ENCODE peak calls at places on chromosomes 2 and 18, in six cellular contexts. One of them, this sample, is unnamed.

GRCh38 chr2:170344663-170345099 is 166.7 kb downstream of the MYO3B start:
- DNase-seq in NCI-H345: no peak
- DNase-seq in IMR-90: no peak
- DNase-seq in NCI-H774: no peak
- DNase-seq in NCI-H524 treated with DMSO at 0.1 percent for 48 hours: no peak
- DNase-seq in activated CD4-positive, alpha-beta T cell treated with anti-CD3 and anti-CD28 coated beads, Interleukin-2, amount 50 U/mL, for 4 hours: no peak
- DNase-seq in this sample: no peak

GRCh38 chr2:64645014-64645418 is 8.7 kb downstream of the SERTAD2 start:
- DNase-seq in NCI-H774: no peak
- DNase-seq in NCI-H345: peak
- DNase-seq in IMR-90: peak
- DNase-seq in NCI-H524 treated with DMSO at 0.1 percent for 48 hours: peak
- DNase-seq in activated CD4-positive, alpha-beta T cell treated with anti-CD3 and anti-CD28 coated beads, Interleukin-2, amount 50 U/mL, for 4 hours: no peak
- DNase-seq in this sample: peak

GRCh38 chr18:80154293-80154692 is 45.2 kb downstream of the ADNP2 start:
- DNase-seq in NCI-H524 treated with DMSO at 0.1 percent for 48 hours: no peak
- DNase-seq in activated CD4-positive, alpha-beta T cell treated with anti-CD3 and anti-CD28 coated beads, Interleukin-2, amount 50 U/mL, for 4 hours: peak
- DNase-seq in NCI-H774: no peak
- DNase-seq in NCI-H345: no peak
- DNase-seq in IMR-90: peak
- DNase-seq in this sample: peak

GRCh38 chr2:100262555-100263320 is 59.6 kb downstream of the LONRF2 start:
- DNase-seq in activated CD4-positive, alpha-beta T cell treated with anti-CD3 and anti-CD28 coated beads, Interleukin-2, amount 50 U/mL, for 4 hours: peak
- DNase-seq in IMR-90: peak
- DNase-seq in NCI-H345: peak
- DNase-seq in NCI-H524 treated with DMSO at 0.1 percent for 48 hours: no peak
- DNase-seq in NCI-H774: peak
- DNase-seq in this sample: peak

GRCh38 chr2:174931724-174932123 is 73.5 kb downstream of the CHN1 start:
- DNase-seq in NCI-H774: no peak
- DNase-seq in NCI-H524 treated with DMSO at 0.1 percent for 48 hours: no peak
- DNase-seq in IMR-90: peak
- DNase-seq in activated CD4-positive, alpha-beta T cell treated with anti-CD3 and anti-CD28 coated beads, Interleukin-2, amount 50 U/mL, for 4 hours: no peak
- DNase-seq in NCI-H345: no peak
- DNase-seq in this sample: no peak

GRCh38 chr18:50011813-50012445 is 183.0 kb downstream of the MYO5B start:
- DNase-seq in NCI-H345: no peak
- DNase-seq in NCI-H774: no peak
- DNase-seq in activated CD4-positive, alpha-beta T cell treated with anti-CD3 and anti-CD28 coated beads, Interleukin-2, amount 50 U/mL, for 4 hours: no peak
- DNase-seq in IMR-90: peak
- DNase-seq in NCI-H524 treated with DMSO at 0.1 percent for 48 hours: no peak
- DNase-seq in this sample: no peak

GRCh38 chr2:20468549-20469500 is 22.0 kb downstream of the RHOB start:
- DNase-seq in NCI-H774: no peak
- DNase-seq in NCI-H524 treated with DMSO at 0.1 percent for 48 hours: no peak
- DNase-seq in activated CD4-positive, alpha-beta T cell treated with anti-CD3 and anti-CD28 coated beads, Interleukin-2, amount 50 U/mL, for 4 hours: no peak
- DNase-seq in NCI-H345: no peak
- DNase-seq in IMR-90: no peak
- DNase-seq in this sample: no peak

GRCh38 chr2:136384541-136385303 is 266.8 kb upstream of the CXCR4 start:
- DNase-seq in IMR-90: peak
- DNase-seq in activated CD4-positive, alpha-beta T cell treated with anti-CD3 and anti-CD28 coated beads, Interleukin-2, amount 50 U/mL, for 4 hours: peak
- DNase-seq in NCI-H524 treated with DMSO at 0.1 percent for 48 hours: peak
- DNase-seq in NCI-H345: peak
- DNase-seq in NCI-H774: peak
- DNase-seq in this sample: peak

GRCh38 chr2:102114290-102114721 is 28.2 kb upstream of the IL1R1 start:
- DNase-seq in NCI-H524 treated with DMSO at 0.1 percent for 48 hours: no peak
- DNase-seq in NCI-H345: no peak
- DNase-seq in activated CD4-positive, alpha-beta T cell treated with anti-CD3 and anti-CD28 coated beads, Interleukin-2, amount 50 U/mL, for 4 hours: no peak
- DNase-seq in IMR-90: peak
- DNase-seq in NCI-H774: no peak
- DNase-seq in this sample: no peak

GRCh38 chr18:38718365-38718901 is 1152.8 kb upstream of the CELF4 start:
- DNase-seq in NCI-H524 treated with DMSO at 0.1 percent for 48 hours: no peak
- DNase-seq in activated CD4-positive, alpha-beta T cell treated with anti-CD3 and anti-CD28 coated beads, Interleukin-2, amount 50 U/mL, for 4 hours: no peak
- DNase-seq in NCI-H345: no peak
- DNase-seq in IMR-90: no peak
- DNase-seq in NCI-H774: no peak
- DNase-seq in this sample: no peak

GRCh38 chr2:73730810-73731209 is 6.3 kb downstream of the TPRKB start:
- DNase-seq in IMR-90: no peak
- DNase-seq in NCI-H774: no peak
- DNase-seq in activated CD4-positive, alpha-beta T cell treated with anti-CD3 and anti-CD28 coated beads, Interleukin-2, amount 50 U/mL, for 4 hours: no peak
- DNase-seq in NCI-H345: no peak
- DNase-seq in NCI-H524 treated with DMSO at 0.1 percent for 48 hours: no peak
- DNase-seq in this sample: no peak

GRCh38 chr2:168137510-168138180 is 109.8 kb downstream of the STK39 start:
- DNase-seq in NCI-H345: no peak
- DNase-seq in activated CD4-positive, alpha-beta T cell treated with anti-CD3 and anti-CD28 coated beads, Interleukin-2, amount 50 U/mL, for 4 hours: no peak
- DNase-seq in NCI-H524 treated with DMSO at 0.1 percent for 48 hours: no peak
- DNase-seq in NCI-H774: no peak
- DNase-seq in IMR-90: no peak
- DNase-seq in this sample: no peak

GRCh38 chr2:149732001-149732685 is 144.6 kb upstream of the MMADHC start:
- DNase-seq in NCI-H774: no peak
- DNase-seq in NCI-H524 treated with DMSO at 0.1 percent for 48 hours: no peak
- DNase-seq in NCI-H345: peak
- DNase-seq in activated CD4-positive, alpha-beta T cell treated with anti-CD3 and anti-CD28 coated beads, Interleukin-2, amount 50 U/mL, for 4 hours: no peak
- DNase-seq in IMR-90: peak
- DNase-seq in this sample: no peak

GRCh38 chr2:180572346-180572745 is 408.1 kb upstream of the UBE2E3 start:
- DNase-seq in activated CD4-positive, alpha-beta T cell treated with anti-CD3 and anti-CD28 coated beads, Interleukin-2, amount 50 U/mL, for 4 hours: no peak
- DNase-seq in NCI-H774: no peak
- DNase-seq in NCI-H524 treated with DMSO at 0.1 percent for 48 hours: no peak
- DNase-seq in IMR-90: peak
- DNase-seq in NCI-H345: no peak
- DNase-seq in this sample: no peak

GRCh38 chr18:53004798-53005197 is 664.8 kb downstream of the DCC start:
- DNase-seq in activated CD4-positive, alpha-beta T cell treated with anti-CD3 and anti-CD28 coated beads, Interleukin-2, amount 50 U/mL, for 4 hours: no peak
- DNase-seq in NCI-H524 treated with DMSO at 0.1 percent for 48 hours: peak
- DNase-seq in IMR-90: no peak
- DNase-seq in NCI-H774: no peak
- DNase-seq in NCI-H345: no peak
- DNase-seq in this sample: no peak

GRCh38 chr18:49768051-49768391 is 45.3 kb downstream of the ACAA2 start:
- DNase-seq in IMR-90: peak
- DNase-seq in NCI-H345: peak
- DNase-seq in NCI-H524 treated with DMSO at 0.1 percent for 48 hours: no peak
- DNase-seq in NCI-H774: no peak
- DNase-seq in activated CD4-positive, alpha-beta T cell treated with anti-CD3 and anti-CD28 coated beads, Interleukin-2, amount 50 U/mL, for 4 hours: no peak
- DNase-seq in this sample: peak

GRCh38 chr2:24832991-24833671 is 39.9 kb downstream of the CENPO start:
- DNase-seq in activated CD4-positive, alpha-beta T cell treated with anti-CD3 and anti-CD28 coated beads, Interleukin-2, amount 50 U/mL, for 4 hours: no peak
- DNase-seq in NCI-H524 treated with DMSO at 0.1 percent for 48 hours: no peak
- DNase-seq in NCI-H345: peak
- DNase-seq in NCI-H774: no peak
- DNase-seq in IMR-90: no peak
- DNase-seq in this sample: no peak